ENCODE peak calls at places on chromosome 10, in nine cellular contexts. One of them, this sample, is unnamed.

GRCh38 chr10:21398549-21399345 is 126.7 kb downstream of the SKIDA1 start:
- DNase-seq in endodermal cell: no peak
- DNase-seq in activated CD4-positive, alpha-beta T cell treated with anti-CD3 and anti-CD28 coated beads for 24 hours: no peak
- DNase-seq in cardiac muscle cell: no peak
- DNase-seq in upper lobe of left lung: no peak
- DNase-seq in mesenteric fat pad: no peak
- DNase-seq in HFFc6: peak; percentile 80
- DNase-seq in heart right ventricle: no peak
- DNase-seq in NCI-H1105 treated with DMSO at 0.1 percent for 48 hours: no peak
- DNase-seq in this sample: no peak

GRCh38 chr10:124655191-124656112 is 88.7 kb downstream of the FAM53B start:
- DNase-seq in heart right ventricle: no peak
- DNase-seq in activated CD4-positive, alpha-beta T cell treated with anti-CD3 and anti-CD28 coated beads for 24 hours: no peak
- DNase-seq in NCI-H1105 treated with DMSO at 0.1 percent for 48 hours: no peak
- DNase-seq in mesenteric fat pad: no peak
- DNase-seq in endodermal cell: no peak
- DNase-seq in upper lobe of left lung: no peak
- DNase-seq in HFFc6: no peak
- DNase-seq in cardiac muscle cell: no peak
- DNase-seq in this sample: no peak

GRCh38 chr10:129136074-129136473 is 331.0 kb upstream of the MGMT start:
- DNase-seq in NCI-H1105 treated with DMSO at 0.1 percent for 48 hours: no peak
- DNase-seq in cardiac muscle cell: no peak
- DNase-seq in mesenteric fat pad: no peak
- DNase-seq in upper lobe of left lung: no peak
- DNase-seq in activated CD4-positive, alpha-beta T cell treated with anti-CD3 and anti-CD28 coated beads for 24 hours: no peak
- DNase-seq in HFFc6: no peak
- DNase-seq in endodermal cell: no peak
- DNase-seq in heart right ventricle: no peak
- DNase-seq in this sample: no peak

GRCh38 chr10:23439920-23440875 is 1.3 kb downstream of the OTUD1 start:
- DNase-seq in endodermal cell: peak; percentile 78
- DNase-seq in mesenteric fat pad: peak; percentile 90
- DNase-seq in heart right ventricle: peak; percentile 18
- DNase-seq in upper lobe of left lung: peak; percentile 50
- DNase-seq in activated CD4-positive, alpha-beta T cell treated with anti-CD3 and anti-CD28 coated beads for 24 hours: peak; percentile 3
- DNase-seq in HFFc6: peak; percentile 46
- DNase-seq in NCI-H1105 treated with DMSO at 0.1 percent for 48 hours: peak; percentile 7
- DNase-seq in cardiac muscle cell: peak; percentile 35
- DNase-seq in this sample: no peak

GRCh38 chr10:116669832-116670644 is 49.3 kb downstream of the PNLIPRP2 start:
- DNase-seq in upper lobe of left lung: peak; percentile 69
- DNase-seq in cardiac muscle cell: peak; percentile 63
- DNase-seq in HFFc6: no peak
- DNase-seq in activated CD4-positive, alpha-beta T cell treated with anti-CD3 and anti-CD28 coated beads for 24 hours: no peak
- DNase-seq in mesenteric fat pad: peak; percentile 81
- DNase-seq in endodermal cell: peak; percentile 97
- DNase-seq in NCI-H1105 treated with DMSO at 0.1 percent for 48 hours: no peak
- DNase-seq in heart right ventricle: no peak
- DNase-seq in this sample: no peak

GRCh38 chr10:93138113-93138870 is 64.6 kb downstream of the CYP26A1 start:
- DNase-seq in upper lobe of left lung: no peak
- DNase-seq in NCI-H1105 treated with DMSO at 0.1 percent for 48 hours: peak; percentile 6
- DNase-seq in HFFc6: no peak
- DNase-seq in mesenteric fat pad: no peak
- DNase-seq in activated CD4-positive, alpha-beta T cell treated with anti-CD3 and anti-CD28 coated beads for 24 hours: no peak
- DNase-seq in heart right ventricle: no peak
- DNase-seq in endodermal cell: no peak
- DNase-seq in cardiac muscle cell: no peak
- DNase-seq in this sample: no peak

GRCh38 chr10:117666131-117666530 is 123.6 kb downstream of the EMX2 start:
- DNase-seq in activated CD4-positive, alpha-beta T cell treated with anti-CD3 and anti-CD28 coated beads for 24 hours: no peak
- DNase-seq in heart right ventricle: no peak
- DNase-seq in upper lobe of left lung: no peak
- DNase-seq in NCI-H1105 treated with DMSO at 0.1 percent for 48 hours: no peak
- DNase-seq in endodermal cell: no peak
- DNase-seq in mesenteric fat pad: no peak
- DNase-seq in cardiac muscle cell: no peak
- DNase-seq in HFFc6: no peak
- DNase-seq in this sample: no peak

GRCh38 chr10:47173929-47174442 is 126.0 kb upstream of the GDF10 start:
- DNase-seq in HFFc6: no peak
- DNase-seq in cardiac muscle cell: no peak
- DNase-seq in mesenteric fat pad: no peak
- DNase-seq in upper lobe of left lung: no peak
- DNase-seq in NCI-H1105 treated with DMSO at 0.1 percent for 48 hours: no peak
- DNase-seq in endodermal cell: peak; percentile 19
- DNase-seq in activated CD4-positive, alpha-beta T cell treated with anti-CD3 and anti-CD28 coated beads for 24 hours: no peak
- DNase-seq in heart right ventricle: no peak
- DNase-seq in this sample: no peak

GRCh38 chr10:12605580-12606405 is 256.4 kb downstream of the CAMK1D start:
- DNase-seq in heart right ventricle: peak; percentile 61
- DNase-seq in upper lobe of left lung: peak; percentile 48
- DNase-seq in NCI-H1105 treated with DMSO at 0.1 percent for 48 hours: peak; percentile 76
- DNase-seq in activated CD4-positive, alpha-beta T cell treated with anti-CD3 and anti-CD28 coated beads for 24 hours: peak; percentile 25
- DNase-seq in HFFc6: peak; percentile 32
- DNase-seq in endodermal cell: no peak
- DNase-seq in mesenteric fat pad: no peak
- DNase-seq in cardiac muscle cell: no peak
- DNase-seq in this sample: peak; percentile 33

GRCh38 chr10:110699859-110700468 is 55.8 kb downstream of the RBM20 start:
- DNase-seq in cardiac muscle cell: no peak
- DNase-seq in NCI-H1105 treated with DMSO at 0.1 percent for 48 hours: no peak
- DNase-seq in heart right ventricle: no peak
- DNase-seq in upper lobe of left lung: no peak
- DNase-seq in mesenteric fat pad: no peak
- DNase-seq in activated CD4-positive, alpha-beta T cell treated with anti-CD3 and anti-CD28 coated beads for 24 hours: no peak
- DNase-seq in HFFc6: no peak
- DNase-seq in endodermal cell: no peak
- DNase-seq in this sample: no peak

GRCh38 chr10:126459878-126460481 is 71.7 kb upstream of the ADAM12 start:
- DNase-seq in cardiac muscle cell: no peak
- DNase-seq in heart right ventricle: no peak
- DNase-seq in NCI-H1105 treated with DMSO at 0.1 percent for 48 hours: no peak
- DNase-seq in HFFc6: peak; percentile 65
- DNase-seq in mesenteric fat pad: no peak
- DNase-seq in endodermal cell: peak; percentile 57
- DNase-seq in activated CD4-positive, alpha-beta T cell treated with anti-CD3 and anti-CD28 coated beads for 24 hours: no peak
- DNase-seq in upper lobe of left lung: no peak
- DNase-seq in this sample: no peak

GRCh38 chr10:121405096-121405495 is 193.1 kb downstream of the FGFR2 start:
- DNase-seq in cardiac muscle cell: no peak
- DNase-seq in heart right ventricle: no peak
- DNase-seq in HFFc6: no peak
- DNase-seq in activated CD4-positive, alpha-beta T cell treated with anti-CD3 and anti-CD28 coated beads for 24 hours: no peak
- DNase-seq in upper lobe of left lung: no peak
- DNase-seq in NCI-H1105 treated with DMSO at 0.1 percent for 48 hours: no peak
- DNase-seq in endodermal cell: no peak
- DNase-seq in mesenteric fat pad: no peak
- DNase-seq in this sample: no peak

GRCh38 chr10:130747946-130748345 is 563.6 kb downstream of the TCERG1L start:
- DNase-seq in cardiac muscle cell: no peak
- DNase-seq in NCI-H1105 treated with DMSO at 0.1 percent for 48 hours: no peak
- DNase-seq in endodermal cell: no peak
- DNase-seq in activated CD4-positive, alpha-beta T cell treated with anti-CD3 and anti-CD28 coated beads for 24 hours: no peak
- DNase-seq in upper lobe of left lung: no peak
- DNase-seq in HFFc6: no peak
- DNase-seq in heart right ventricle: no peak
- DNase-seq in mesenteric fat pad: peak; percentile 55
- DNase-seq in this sample: no peak

GRCh38 chr10:21265622-21266021 is 259.9 kb downstream of the SKIDA1 start:
- DNase-seq in heart right ventricle: no peak
- DNase-seq in mesenteric fat pad: no peak
- DNase-seq in upper lobe of left lung: no peak
- DNase-seq in activated CD4-positive, alpha-beta T cell treated with anti-CD3 and anti-CD28 coated beads for 24 hours: no peak
- DNase-seq in NCI-H1105 treated with DMSO at 0.1 percent for 48 hours: no peak
- DNase-seq in endodermal cell: no peak
- DNase-seq in HFFc6: peak; percentile 54
- DNase-seq in cardiac muscle cell: no peak
- DNase-seq in this sample: no peak

GRCh38 chr10:125123363-125124113 is 36.8 kb downstream of the CTBP2 start:
- DNase-seq in HFFc6: peak; percentile 72
- DNase-seq in upper lobe of left lung: no peak
- DNase-seq in endodermal cell: no peak
- DNase-seq in NCI-H1105 treated with DMSO at 0.1 percent for 48 hours: no peak
- DNase-seq in activated CD4-positive, alpha-beta T cell treated with anti-CD3 and anti-CD28 coated beads for 24 hours: no peak
- DNase-seq in mesenteric fat pad: no peak
- DNase-seq in heart right ventricle: peak; percentile 86
- DNase-seq in cardiac muscle cell: no peak
- DNase-seq in this sample: no peak

GRCh38 chr10:1420663-1421362 is 316.5 kb downstream of the ADARB2 start:
- DNase-seq in upper lobe of left lung: no peak
- DNase-seq in activated CD4-positive, alpha-beta T cell treated with anti-CD3 and anti-CD28 coated beads for 24 hours: peak; percentile 63
- DNase-seq in NCI-H1105 treated with DMSO at 0.1 percent for 48 hours: peak; percentile 68
- DNase-seq in endodermal cell: peak; percentile 97
- DNase-seq in heart right ventricle: peak; percentile 10
- DNase-seq in HFFc6: no peak
- DNase-seq in cardiac muscle cell: peak; percentile 82
- DNase-seq in mesenteric fat pad: no peak
- DNase-seq in this sample: peak; percentile 50

GRCh38 chr10:86363833-86364511 is 2.6 kb downstream of the GRID1 start:
- DNase-seq in mesenteric fat pad: peak; percentile 83
- DNase-seq in endodermal cell: peak; percentile 53
- DNase-seq in HFFc6: no peak
- DNase-seq in NCI-H1105 treated with DMSO at 0.1 percent for 48 hours: no peak
- DNase-seq in upper lobe of left lung: no peak
- DNase-seq in heart right ventricle: no peak
- DNase-seq in activated CD4-positive, alpha-beta T cell treated with anti-CD3 and anti-CD28 coated beads for 24 hours: no peak
- DNase-seq in cardiac muscle cell: no peak
- DNase-seq in this sample: no peak

GRCh38 chr10:76202777-76203176 is 771.4 kb downstream of the LRMDA start:
- DNase-seq in upper lobe of left lung: no peak
- DNase-seq in heart right ventricle: no peak
- DNase-seq in activated CD4-positive, alpha-beta T cell treated with anti-CD3 and anti-CD28 coated beads for 24 hours: no peak
- DNase-seq in NCI-H1105 treated with DMSO at 0.1 percent for 48 hours: no peak
- DNase-seq in endodermal cell: no peak
- DNase-seq in mesenteric fat pad: no peak
- DNase-seq in HFFc6: peak; percentile 77
- DNase-seq in cardiac muscle cell: no peak
- DNase-seq in this sample: no peak

GRCh38 chr10:70481831-70482530 is 3.4 kb downstream of the PALD1 start:
- DNase-seq in heart right ventricle: peak; percentile 87
- DNase-seq in NCI-H1105 treated with DMSO at 0.1 percent for 48 hours: no peak
- DNase-seq in endodermal cell: no peak
- DNase-seq in HFFc6: no peak
- DNase-seq in mesenteric fat pad: no peak
- DNase-seq in cardiac muscle cell: peak; percentile 41
- DNase-seq in activated CD4-positive, alpha-beta T cell treated with anti-CD3 and anti-CD28 coated beads for 24 hours: no peak
- DNase-seq in upper lobe of left lung: peak; percentile 44
- DNase-seq in this sample: no peak

GRCh38 chr10:96832721-96833219 is 672 bp downstream of the LCOR start:
- DNase-seq in upper lobe of left lung: peak; percentile 98
- DNase-seq in HFFc6: peak; percentile 70
- DNase-seq in endodermal cell: peak; percentile 91
- DNase-seq in heart right ventricle: peak; percentile 85
- DNase-seq in cardiac muscle cell: peak; percentile 90
- DNase-seq in activated CD4-positive, alpha-beta T cell treated with anti-CD3 and anti-CD28 coated beads for 24 hours: peak; percentile 76
- DNase-seq in NCI-H1105 treated with DMSO at 0.1 percent for 48 hours: peak; percentile 45
- DNase-seq in mesenteric fat pad: peak; percentile 95
- DNase-seq in this sample: peak; percentile 84

GRCh38 chr10:98394855-98395440 is 20.0 kb downstream of the PYROXD2 start:
- DNase-seq in cardiac muscle cell: no peak
- DNase-seq in upper lobe of left lung: no peak
- DNase-seq in heart right ventricle: no peak
- DNase-seq in HFFc6: no peak
- DNase-seq in NCI-H1105 treated with DMSO at 0.1 percent for 48 hours: no peak
- DNase-seq in endodermal cell: no peak
- DNase-seq in mesenteric fat pad: no peak
- DNase-seq in activated CD4-positive, alpha-beta T cell treated with anti-CD3 and anti-CD28 coated beads for 24 hours: no peak
- DNase-seq in this sample: no peak

GRCh38 chr10:113113918-113114317 is 163.9 kb downstream of the TCF7L2 start:
- DNase-seq in HFFc6: no peak
- DNase-seq in activated CD4-positive, alpha-beta T cell treated with anti-CD3 and anti-CD28 coated beads for 24 hours: no peak
- DNase-seq in cardiac muscle cell: no peak
- DNase-seq in NCI-H1105 treated with DMSO at 0.1 percent for 48 hours: no peak
- DNase-seq in heart right ventricle: no peak
- DNase-seq in endodermal cell: no peak
- DNase-seq in upper lobe of left lung: no peak
- DNase-seq in mesenteric fat pad: no peak
- DNase-seq in this sample: no peak

GRCh38 chr10:69769395-69769989 is 32.2 kb upstream of the COL13A1 start:
- DNase-seq in heart right ventricle: no peak
- DNase-seq in NCI-H1105 treated with DMSO at 0.1 percent for 48 hours: no peak
- DNase-seq in activated CD4-positive, alpha-beta T cell treated with anti-CD3 and anti-CD28 coated beads for 24 hours: no peak
- DNase-seq in mesenteric fat pad: no peak
- DNase-seq in endodermal cell: peak; percentile 96
- DNase-seq in upper lobe of left lung: no peak
- DNase-seq in cardiac muscle cell: no peak
- DNase-seq in HFFc6: peak; percentile 68
- DNase-seq in this sample: no peak

GRCh38 chr10:68560201-68560915 is at the start of gene TET1:
- DNase-seq in HFFc6: peak; percentile 28
- DNase-seq in NCI-H1105 treated with DMSO at 0.1 percent for 48 hours: peak; percentile 54
- DNase-seq in upper lobe of left lung: peak; percentile 85
- DNase-seq in cardiac muscle cell: peak; percentile 84
- DNase-seq in heart right ventricle: peak; percentile 54
- DNase-seq in mesenteric fat pad: no peak
- DNase-seq in activated CD4-positive, alpha-beta T cell treated with anti-CD3 and anti-CD28 coated beads for 24 hours: peak; percentile 28
- DNase-seq in endodermal cell: peak; percentile 95
- DNase-seq in this sample: peak; percentile 25

GRCh38 chr10:94129393-94130130 is 135.8 kb downstream of the PLCE1 start:
- DNase-seq in heart right ventricle: no peak
- DNase-seq in activated CD4-positive, alpha-beta T cell treated with anti-CD3 and anti-CD28 coated beads for 24 hours: no peak
- DNase-seq in endodermal cell: no peak
- DNase-seq in NCI-H1105 treated with DMSO at 0.1 percent for 48 hours: no peak
- DNase-seq in mesenteric fat pad: no peak
- DNase-seq in upper lobe of left lung: no peak
- DNase-seq in HFFc6: peak; percentile 73
- DNase-seq in cardiac muscle cell: no peak
- DNase-seq in this sample: no peak

GRCh38 chr10:53403688-53404087 is 631.1 kb upstream of the MBL2 start:
- DNase-seq in upper lobe of left lung: no peak
- DNase-seq in heart right ventricle: peak; percentile 81
- DNase-seq in activated CD4-positive, alpha-beta T cell treated with anti-CD3 and anti-CD28 coated beads for 24 hours: no peak
- DNase-seq in mesenteric fat pad: no peak
- DNase-seq in HFFc6: no peak
- DNase-seq in cardiac muscle cell: peak; percentile 20
- DNase-seq in NCI-H1105 treated with DMSO at 0.1 percent for 48 hours: no peak
- DNase-seq in endodermal cell: no peak
- DNase-seq in this sample: no peak

GRCh38 chr10:78264361-78264760 is 230.7 kb downstream of the RPS24 start:
- DNase-seq in heart right ventricle: no peak
- DNase-seq in mesenteric fat pad: no peak
- DNase-seq in activated CD4-positive, alpha-beta T cell treated with anti-CD3 and anti-CD28 coated beads for 24 hours: no peak
- DNase-seq in NCI-H1105 treated with DMSO at 0.1 percent for 48 hours: no peak
- DNase-seq in endodermal cell: no peak
- DNase-seq in upper lobe of left lung: no peak
- DNase-seq in cardiac muscle cell: no peak
- DNase-seq in HFFc6: no peak
- DNase-seq in this sample: no peak

GRCh38 chr10:17607603-17608332 is 9.4 kb downstream of the HACD1 start:
- DNase-seq in endodermal cell: peak; percentile 45
- DNase-seq in HFFc6: peak; percentile 53
- DNase-seq in upper lobe of left lung: no peak
- DNase-seq in heart right ventricle: peak; percentile 42
- DNase-seq in cardiac muscle cell: peak; percentile 63
- DNase-seq in mesenteric fat pad: no peak
- DNase-seq in NCI-H1105 treated with DMSO at 0.1 percent for 48 hours: peak; percentile 38
- DNase-seq in activated CD4-positive, alpha-beta T cell treated with anti-CD3 and anti-CD28 coated beads for 24 hours: no peak
- DNase-seq in this sample: no peak

GRCh38 chr10:114869500-114869899 is 47.9 kb downstream of the FHIP2A start:
- DNase-seq in endodermal cell: no peak
- DNase-seq in upper lobe of left lung: no peak
- DNase-seq in mesenteric fat pad: no peak
- DNase-seq in cardiac muscle cell: no peak
- DNase-seq in activated CD4-positive, alpha-beta T cell treated with anti-CD3 and anti-CD28 coated beads for 24 hours: no peak
- DNase-seq in NCI-H1105 treated with DMSO at 0.1 percent for 48 hours: no peak
- DNase-seq in heart right ventricle: no peak
- DNase-seq in HFFc6: peak; percentile 73
- DNase-seq in this sample: no peak

GRCh38 chr10:3432089-3432488 is 259.5 kb upstream of the PITRM1 start:
- DNase-seq in heart right ventricle: no peak
- DNase-seq in cardiac muscle cell: no peak
- DNase-seq in upper lobe of left lung: no peak
- DNase-seq in mesenteric fat pad: no peak
- DNase-seq in activated CD4-positive, alpha-beta T cell treated with anti-CD3 and anti-CD28 coated beads for 24 hours: no peak
- DNase-seq in NCI-H1105 treated with DMSO at 0.1 percent for 48 hours: no peak
- DNase-seq in endodermal cell: no peak
- DNase-seq in HFFc6: no peak
- DNase-seq in this sample: no peak

GRCh38 chr10:100004805-100005510 is 4.8 kb downstream of the DNMBP start:
- DNase-seq in activated CD4-positive, alpha-beta T cell treated with anti-CD3 and anti-CD28 coated beads for 24 hours: no peak
- DNase-seq in cardiac muscle cell: no peak
- DNase-seq in endodermal cell: no peak
- DNase-seq in NCI-H1105 treated with DMSO at 0.1 percent for 48 hours: no peak
- DNase-seq in HFFc6: no peak
- DNase-seq in mesenteric fat pad: no peak
- DNase-seq in heart right ventricle: no peak
- DNase-seq in upper lobe of left lung: no peak
- DNase-seq in this sample: no peak

This sample was measured in GM18507.